ENCODE peak calls at places on chromosomes 5 and 9, in six cellular contexts. E, A, U, G, V and X are unnamed samples.

GRCh38 chr9:77569335-77569734 is 78.8 kb downstream of the GNA14 start:
- DNase-seq in U (no peak), G (no peak), A (no peak), E (no peak), V (no peak), X (no peak)

GRCh38 chr9:113612216-113612747 is 148.8 kb downstream of the RGS3 start:
- DNase-seq in A (no peak), G (no peak), U (no peak), E (no peak), V (no peak), X (no peak)

GRCh38 chr5:142065273-142065672 is 43.3 kb upstream of the NDFIP1 start:
- DNase-seq in V (peak), G (no peak), U (peak), A (no peak), E (no peak), X (no peak)

GRCh38 chr5:139408191-139408590 is 4.3 kb upstream of the SPATA24 start:
- DNase-seq in E (no peak), V (no peak), U (no peak), A (no peak), G (no peak), X (no peak)

GRCh38 chr5:117486291-117486690 is 911.7 kb upstream of the SEMA6A start:
- DNase-seq in G (no peak), E (no peak), V (no peak), A (no peak), U (no peak), X (no peak)

GRCh38 chr9:123387686-123388085 is 31.7 kb downstream of the CRB2 start:
- DNase-seq in U (no peak), V (no peak), E (no peak), G (no peak), A (no peak), X (no peak)

GRCh38 chr9:19232117-19232829 is 1.8 kb downstream of the DENND4C start:
- DNase-seq in U (no peak), G (no peak), A (no peak), V (no peak), E (no peak), X (no peak)

GRCh38 chr5:72036951-72037350 is 70.3 kb upstream of the MAP1B start:
- DNase-seq in G (no peak), A (no peak), U (peak), V (no peak), E (no peak), X (no peak)

DNA sequence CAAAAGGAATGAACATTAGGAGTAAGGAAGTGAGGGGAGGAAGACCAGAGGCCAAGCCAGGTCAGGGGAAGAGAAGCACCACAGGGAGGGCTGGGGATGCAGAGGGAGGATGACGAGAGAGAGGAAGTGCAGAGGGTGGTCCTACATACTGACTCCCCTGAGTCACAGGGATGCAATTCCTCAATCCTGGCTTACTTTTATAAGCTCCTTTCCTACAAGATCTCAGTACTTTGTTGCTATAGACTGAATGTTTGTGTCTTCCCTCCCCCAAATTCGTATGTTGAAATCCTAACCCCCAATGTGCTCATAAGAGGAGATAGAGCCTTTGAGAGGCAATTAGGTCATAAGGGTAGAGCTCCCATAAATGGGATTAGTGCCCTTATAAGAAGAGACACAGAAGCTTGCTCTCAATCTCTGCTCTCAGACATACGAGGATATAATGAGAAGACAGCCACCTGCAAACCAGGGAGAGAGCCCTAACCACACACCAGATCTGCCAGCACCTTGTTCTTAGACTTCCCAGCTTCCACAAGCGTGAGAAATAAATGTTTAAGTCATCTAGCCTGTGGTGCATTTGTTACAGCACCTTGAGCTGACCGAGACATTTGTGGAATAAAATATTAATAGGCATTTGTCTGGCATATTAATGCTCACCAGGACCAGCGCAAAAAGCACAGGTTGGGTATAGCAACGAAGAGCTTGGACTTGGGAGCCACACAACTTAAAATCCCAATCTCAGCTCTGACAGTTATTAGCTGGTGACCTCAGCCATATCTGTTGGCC is 33.4 kb downstream of the GCNT4 start:
- DNase-seq in A (no peak), G (no peak), U (no peak), V (no peak), E (no peak), X (no peak)
- H3K4me3 ChIP-seq in A (no peak), G (no peak), U (no peak), V (no peak), E (no peak), X (no peak)

GRCh38 chr5:169390265-169390664 is 89.3 kb upstream of the SLIT3 start:
- DNase-seq in G (no peak), V (no peak), A (no peak), E (no peak), U (no peak), X (no peak)
- TF ChIP-seq CTCF in G (no peak), V (no peak), A (no peak), E (no peak), U (no peak), X (no peak)

GRCh38 chr5:111950660-111951059 is 193.7 kb upstream of the NREP start:
- DNase-seq in V (no peak), U (peak), E (no peak), G (no peak), A (no peak), X (no peak)

GRCh38 chr5:111948078-111948477 is 191.1 kb upstream of the NREP start:
- DNase-seq in U (no peak), V (no peak), A (no peak), E (no peak), G (no peak), X (no peak)

GRCh38 chr5:111946556-111946955 is 189.6 kb upstream of the NREP start:
- DNase-seq in E (no peak), A (no peak), U (no peak), G (no peak), V (no peak), X (no peak)

GRCh38 chr5:111945535-111945934 is 188.5 kb upstream of the NREP start:
- DNase-seq in V (no peak), A (no peak), G (no peak), E (no peak), U (peak), X (no peak)

DNA sequence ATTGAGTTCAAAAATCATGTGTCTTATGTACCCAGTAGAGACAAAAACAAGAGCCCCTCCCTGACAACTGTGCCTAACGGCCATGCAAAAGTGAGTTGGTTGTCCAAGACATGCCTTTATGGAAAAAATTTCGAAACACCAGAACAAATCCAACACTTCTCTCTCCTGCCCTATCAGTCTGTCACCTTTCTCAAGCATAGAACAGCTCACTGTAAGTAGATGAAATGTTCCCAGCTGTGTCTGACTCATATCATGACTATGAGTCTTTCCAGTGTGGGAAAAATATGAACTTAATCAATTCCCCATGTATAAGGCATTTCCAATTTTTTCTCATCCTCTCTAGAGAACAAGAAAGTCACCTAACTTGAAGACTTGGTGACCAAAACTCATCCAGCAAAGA is 191.5 kb upstream of the NREP start:
- DNase-seq in V (no peak), A (no peak), E (peak), U (peak), G (no peak), X (no peak)
- H3K27ac ChIP-seq in V (no peak), A (peak), E (peak), U (peak), G (no peak), X (no peak)

DNA sequence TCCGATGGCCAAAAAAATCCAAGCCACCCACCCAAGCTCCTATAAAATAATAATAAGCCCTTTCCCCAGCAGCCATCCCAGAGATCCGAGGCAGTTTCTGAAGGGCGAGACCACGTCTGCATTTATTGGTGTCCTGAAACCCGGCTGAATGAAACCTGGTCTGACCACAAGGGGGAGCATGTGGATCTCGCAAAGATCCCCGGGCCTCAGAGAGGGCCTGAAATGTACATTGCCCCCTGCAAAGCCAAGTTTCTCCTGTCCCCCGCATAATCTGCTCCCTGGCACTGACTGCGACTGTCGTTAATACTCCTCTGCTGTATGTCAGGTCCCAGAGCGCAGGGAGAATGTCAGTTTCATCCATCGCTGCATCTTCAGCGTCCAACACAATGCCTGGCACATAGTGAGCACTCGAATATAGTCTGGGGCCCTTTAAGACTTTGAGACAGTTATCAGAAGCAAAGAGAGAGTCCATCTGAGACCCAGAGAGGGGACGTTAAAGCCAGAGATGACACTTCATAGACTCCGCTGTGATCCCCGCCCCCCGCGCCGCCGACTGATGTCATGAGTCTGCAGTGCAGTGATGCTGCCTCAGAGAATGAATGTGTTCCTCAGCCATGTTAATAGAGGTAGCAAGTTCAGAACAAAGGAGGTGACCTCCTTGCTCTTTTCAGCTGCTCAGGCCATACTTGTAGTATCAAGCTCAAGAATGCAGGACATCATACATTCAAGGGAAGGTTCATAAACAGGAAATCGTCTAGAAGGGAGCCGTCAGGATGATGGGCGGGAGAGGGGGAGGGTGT is 74.5 kb upstream of the BARHL1 start:
- DNase-seq in A (peak), U (peak), G (peak), E (peak), V (peak), X (peak)
- H3K4me3 ChIP-seq in A (no peak), U (no peak), G (no peak), E (no peak), V (no peak), X (no peak)

DNA sequence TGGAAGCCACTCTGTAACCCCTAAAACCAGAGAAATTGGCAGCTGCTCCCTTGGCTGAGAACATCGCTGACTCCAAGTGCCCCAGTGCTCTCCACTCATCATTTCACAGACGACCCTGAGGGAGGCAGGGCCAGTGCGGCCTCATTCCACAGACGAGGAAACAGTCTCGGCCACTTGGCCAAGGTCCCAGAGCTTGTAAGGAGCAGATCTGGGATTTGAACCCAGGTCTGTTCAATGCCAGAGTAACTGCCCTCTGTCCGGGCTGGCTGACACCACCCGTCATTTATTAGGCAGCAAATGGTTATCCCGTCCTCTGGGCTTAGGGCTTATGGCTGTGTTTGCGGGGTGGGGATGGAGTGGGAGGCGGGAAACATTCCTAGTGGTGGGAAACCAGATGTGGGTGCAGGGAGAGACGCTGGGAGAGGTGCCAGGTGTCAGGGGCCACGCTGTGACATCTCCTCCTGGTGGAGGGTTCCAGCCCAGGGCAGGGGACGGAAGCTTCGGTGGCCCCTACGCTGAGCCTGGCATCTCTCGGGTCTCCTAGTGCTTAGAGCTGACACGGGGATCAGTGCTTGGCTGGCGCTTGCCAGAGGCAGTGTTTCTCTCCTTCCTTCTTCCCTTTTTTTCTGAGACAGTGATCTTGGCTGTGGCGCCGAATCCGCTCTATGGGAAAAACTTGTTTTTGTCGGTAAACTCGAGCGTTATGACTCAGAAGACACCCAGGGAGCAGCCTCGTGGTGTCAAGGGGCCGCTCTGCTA is 20.1 kb upstream of the IER5L start:
- DNase-seq in V (peak), G (peak), U (peak), E (peak), A (peak), X (peak)
- TF ChIP-seq CTCF in V (no peak), G (no peak), U (peak), E (peak), A (no peak), X (peak)

GRCh38 chr5:9241459-9241858 is 304.4 kb downstream of the SEMA5A start:
- DNase-seq in A (no peak), V (no peak), U (no peak), G (no peak), E (no peak), X (no peak)
- H3K27ac ChIP-seq in A (no peak), V (no peak), U (no peak), G (no peak), E (no peak), X (no peak)

GRCh38 chr5:136023935-136024645 is 4.7 kb upstream of the TGFBI start:
- DNase-seq in A (no peak), U (no peak), E (peak), G (no peak), V (no peak), X (no peak)
- H3K4me3 ChIP-seq in A (no peak), U (no peak), E (no peak), G (no peak), V (no peak), X (no peak)

GRCh38 chr5:53991942-53992341 is 318.4 kb downstream of the ARL15 start:
- DNase-seq in G (no peak), V (no peak), U (no peak), A (no peak), E (no peak), X (no peak)
- TF ChIP-seq CTCF in G (peak), V (no peak), U (peak), A (peak), E (no peak), X (no peak)